ENCODE peak calls at places on chromosome 19, in four cellular contexts. One of them, this sample, is unnamed.

GRCh38 chr19:45591638-45592005 is 7.0 kb upstream of the OPA3 start:
- DNase-seq in NCI-H748 treated with DMSO at 0.1 percent for 48 hours: no peak
- DNase-seq in dorsolateral prefrontal cortex: no peak
- DNase-seq in stimulated activated CD8-positive, alpha-beta memory T cell treated with anti-CD3 and anti-CD28 coated beads, Interleukin-12 subunit alpha, Interleukin-12 subunit beta, amount 100 ng/mL, for 4 hours: no peak
- DNase-seq in this sample: no peak

GRCh38 chr19:31693131-31693700 is 344.0 kb upstream of the TSHZ3 start:
- DNase-seq in stimulated activated CD8-positive, alpha-beta memory T cell treated with anti-CD3 and anti-CD28 coated beads, Interleukin-12 subunit alpha, Interleukin-12 subunit beta, amount 100 ng/mL, for 4 hours: no peak
- DNase-seq in NCI-H748 treated with DMSO at 0.1 percent for 48 hours: no peak
- DNase-seq in dorsolateral prefrontal cortex: no peak
- DNase-seq in this sample: peak

GRCh38 chr19:47151627-47152026 is 21.0 kb downstream of the SAE1 start:
- DNase-seq in dorsolateral prefrontal cortex: no peak
- DNase-seq in stimulated activated CD8-positive, alpha-beta memory T cell treated with anti-CD3 and anti-CD28 coated beads, Interleukin-12 subunit alpha, Interleukin-12 subunit beta, amount 100 ng/mL, for 4 hours: no peak
- DNase-seq in NCI-H748 treated with DMSO at 0.1 percent for 48 hours: no peak
- DNase-seq in this sample: no peak

GRCh38 chr19:15251749-15252397 is 19.6 kb upstream of the EPHX3 start:
- DNase-seq in dorsolateral prefrontal cortex: peak
- DNase-seq in NCI-H748 treated with DMSO at 0.1 percent for 48 hours: no peak
- DNase-seq in stimulated activated CD8-positive, alpha-beta memory T cell treated with anti-CD3 and anti-CD28 coated beads, Interleukin-12 subunit alpha, Interleukin-12 subunit beta, amount 100 ng/mL, for 4 hours: no peak
- DNase-seq in this sample: peak

GRCh38 chr19:11331502-11331901 is 8.0 kb downstream of the RAB3D start:
- DNase-seq in stimulated activated CD8-positive, alpha-beta memory T cell treated with anti-CD3 and anti-CD28 coated beads, Interleukin-12 subunit alpha, Interleukin-12 subunit beta, amount 100 ng/mL, for 4 hours: no peak
- DNase-seq in dorsolateral prefrontal cortex: no peak
- DNase-seq in NCI-H748 treated with DMSO at 0.1 percent for 48 hours: no peak
- DNase-seq in this sample: no peak

GRCh38 chr19:11063434-11063833 is 25.8 kb upstream of the LDLR start:
- DNase-seq in NCI-H748 treated with DMSO at 0.1 percent for 48 hours: no peak
- DNase-seq in stimulated activated CD8-positive, alpha-beta memory T cell treated with anti-CD3 and anti-CD28 coated beads, Interleukin-12 subunit alpha, Interleukin-12 subunit beta, amount 100 ng/mL, for 4 hours: no peak
- DNase-seq in dorsolateral prefrontal cortex: no peak
- DNase-seq in this sample: no peak

GRCh38 chr19:40962460-40962961 is 28.6 kb upstream of the CYP2B6 start:
- DNase-seq in dorsolateral prefrontal cortex: no peak
- DNase-seq in stimulated activated CD8-positive, alpha-beta memory T cell treated with anti-CD3 and anti-CD28 coated beads, Interleukin-12 subunit alpha, Interleukin-12 subunit beta, amount 100 ng/mL, for 4 hours: no peak
- DNase-seq in NCI-H748 treated with DMSO at 0.1 percent for 48 hours: no peak
- DNase-seq in this sample: no peak

GRCh38 chr19:48203227-48203793 is 32.8 kb downstream of the ZSWIM9 start:
- DNase-seq in stimulated activated CD8-positive, alpha-beta memory T cell treated with anti-CD3 and anti-CD28 coated beads, Interleukin-12 subunit alpha, Interleukin-12 subunit beta, amount 100 ng/mL, for 4 hours: no peak
- DNase-seq in NCI-H748 treated with DMSO at 0.1 percent for 48 hours: no peak
- DNase-seq in dorsolateral prefrontal cortex: no peak
- DNase-seq in this sample: no peak

GRCh38 chr19:15621801-15622200 is 6.8 kb downstream of the CYP4F8 start:
- DNase-seq in dorsolateral prefrontal cortex: no peak
- DNase-seq in NCI-H748 treated with DMSO at 0.1 percent for 48 hours: no peak
- DNase-seq in stimulated activated CD8-positive, alpha-beta memory T cell treated with anti-CD3 and anti-CD28 coated beads, Interleukin-12 subunit alpha, Interleukin-12 subunit beta, amount 100 ng/mL, for 4 hours: no peak
- DNase-seq in this sample: no peak

GRCh38 chr19:46976845-46977320 is 42.8 kb upstream of the NPAS1 start:
- DNase-seq in NCI-H748 treated with DMSO at 0.1 percent for 48 hours: no peak
- DNase-seq in stimulated activated CD8-positive, alpha-beta memory T cell treated with anti-CD3 and anti-CD28 coated beads, Interleukin-12 subunit alpha, Interleukin-12 subunit beta, amount 100 ng/mL, for 4 hours: no peak
- DNase-seq in dorsolateral prefrontal cortex: no peak
- DNase-seq in this sample: no peak

GRCh38 chr19:45954132-45954531 is 19.5 kb downstream of the NOVA2 start:
- DNase-seq in dorsolateral prefrontal cortex: no peak
- DNase-seq in NCI-H748 treated with DMSO at 0.1 percent for 48 hours: peak
- DNase-seq in stimulated activated CD8-positive, alpha-beta memory T cell treated with anti-CD3 and anti-CD28 coated beads, Interleukin-12 subunit alpha, Interleukin-12 subunit beta, amount 100 ng/mL, for 4 hours: no peak
- DNase-seq in this sample: peak

GRCh38 chr19:16778796-16779411 is 50.3 kb upstream of the SIN3B start:
- DNase-seq in stimulated activated CD8-positive, alpha-beta memory T cell treated with anti-CD3 and anti-CD28 coated beads, Interleukin-12 subunit alpha, Interleukin-12 subunit beta, amount 100 ng/mL, for 4 hours: peak
- DNase-seq in NCI-H748 treated with DMSO at 0.1 percent for 48 hours: no peak
- DNase-seq in dorsolateral prefrontal cortex: peak
- DNase-seq in this sample: peak

GRCh38 chr19:18160792-18161690 is 8.1 kb downstream of the PIK3R2 start:
- DNase-seq in NCI-H748 treated with DMSO at 0.1 percent for 48 hours: no peak
- DNase-seq in dorsolateral prefrontal cortex: peak
- DNase-seq in stimulated activated CD8-positive, alpha-beta memory T cell treated with anti-CD3 and anti-CD28 coated beads, Interleukin-12 subunit alpha, Interleukin-12 subunit beta, amount 100 ng/mL, for 4 hours: peak
- DNase-seq in this sample: peak

GRCh38 chr19:4057913-4058695 is 8.6 kb downstream of the ZBTB7A start:
- DNase-seq in dorsolateral prefrontal cortex: no peak
- DNase-seq in NCI-H748 treated with DMSO at 0.1 percent for 48 hours: no peak
- DNase-seq in stimulated activated CD8-positive, alpha-beta memory T cell treated with anti-CD3 and anti-CD28 coated beads, Interleukin-12 subunit alpha, Interleukin-12 subunit beta, amount 100 ng/mL, for 4 hours: peak
- DNase-seq in this sample: peak

GRCh38 chr19:38224014-38224862 is at the start of gene DPF1:
- DNase-seq in dorsolateral prefrontal cortex: peak
- DNase-seq in NCI-H748 treated with DMSO at 0.1 percent for 48 hours: peak
- DNase-seq in stimulated activated CD8-positive, alpha-beta memory T cell treated with anti-CD3 and anti-CD28 coated beads, Interleukin-12 subunit alpha, Interleukin-12 subunit beta, amount 100 ng/mL, for 4 hours: peak
- DNase-seq in this sample: peak

GRCh38 chr19:2275588-2276428 is 6.2 kb downstream of the PEAK3 start:
- DNase-seq in dorsolateral prefrontal cortex: no peak
- DNase-seq in stimulated activated CD8-positive, alpha-beta memory T cell treated with anti-CD3 and anti-CD28 coated beads, Interleukin-12 subunit alpha, Interleukin-12 subunit beta, amount 100 ng/mL, for 4 hours: no peak
- DNase-seq in NCI-H748 treated with DMSO at 0.1 percent for 48 hours: no peak
- DNase-seq in this sample: no peak

GRCh38 chr19:38665950-38666661 is 18.7 kb downstream of the ACTN4 start:
- DNase-seq in NCI-H748 treated with DMSO at 0.1 percent for 48 hours: no peak
- DNase-seq in dorsolateral prefrontal cortex: no peak
- DNase-seq in stimulated activated CD8-positive, alpha-beta memory T cell treated with anti-CD3 and anti-CD28 coated beads, Interleukin-12 subunit alpha, Interleukin-12 subunit beta, amount 100 ng/mL, for 4 hours: no peak
- DNase-seq in this sample: no peak

GRCh38 chr19:40862785-40863184 is 12.5 kb upstream of the CYP2A6 start:
- DNase-seq in dorsolateral prefrontal cortex: no peak
- DNase-seq in NCI-H748 treated with DMSO at 0.1 percent for 48 hours: no peak
- DNase-seq in stimulated activated CD8-positive, alpha-beta memory T cell treated with anti-CD3 and anti-CD28 coated beads, Interleukin-12 subunit alpha, Interleukin-12 subunit beta, amount 100 ng/mL, for 4 hours: no peak
- DNase-seq in this sample: no peak

GRCh38 chr19:11821474-11821873 is 7.4 kb downstream of the ZNF440 start:
- DNase-seq in stimulated activated CD8-positive, alpha-beta memory T cell treated with anti-CD3 and anti-CD28 coated beads, Interleukin-12 subunit alpha, Interleukin-12 subunit beta, amount 100 ng/mL, for 4 hours: no peak
- DNase-seq in NCI-H748 treated with DMSO at 0.1 percent for 48 hours: no peak
- DNase-seq in dorsolateral prefrontal cortex: no peak
- DNase-seq in this sample: no peak

GRCh38 chr19:19388568-19389555 is 16.6 kb upstream of the GATAD2A start:
- DNase-seq in stimulated activated CD8-positive, alpha-beta memory T cell treated with anti-CD3 and anti-CD28 coated beads, Interleukin-12 subunit alpha, Interleukin-12 subunit beta, amount 100 ng/mL, for 4 hours: no peak
- DNase-seq in NCI-H748 treated with DMSO at 0.1 percent for 48 hours: no peak
- DNase-seq in dorsolateral prefrontal cortex: no peak
- DNase-seq in this sample: no peak

GRCh38 chr19:30669329-30670010 is 297.3 kb downstream of the ZNF536 start:
- DNase-seq in dorsolateral prefrontal cortex: peak
- DNase-seq in NCI-H748 treated with DMSO at 0.1 percent for 48 hours: peak
- DNase-seq in stimulated activated CD8-positive, alpha-beta memory T cell treated with anti-CD3 and anti-CD28 coated beads, Interleukin-12 subunit alpha, Interleukin-12 subunit beta, amount 100 ng/mL, for 4 hours: no peak
- DNase-seq in this sample: peak

GRCh38 chr19:38658462-38659306 is 11.2 kb downstream of the ACTN4 start:
- DNase-seq in NCI-H748 treated with DMSO at 0.1 percent for 48 hours: no peak
- DNase-seq in stimulated activated CD8-positive, alpha-beta memory T cell treated with anti-CD3 and anti-CD28 coated beads, Interleukin-12 subunit alpha, Interleukin-12 subunit beta, amount 100 ng/mL, for 4 hours: no peak
- DNase-seq in dorsolateral prefrontal cortex: no peak
- DNase-seq in this sample: no peak

GRCh38 chr19:11165486-11166030 is 10.0 kb upstream of the SPC24 start:
- DNase-seq in NCI-H748 treated with DMSO at 0.1 percent for 48 hours: no peak
- DNase-seq in stimulated activated CD8-positive, alpha-beta memory T cell treated with anti-CD3 and anti-CD28 coated beads, Interleukin-12 subunit alpha, Interleukin-12 subunit beta, amount 100 ng/mL, for 4 hours: no peak
- DNase-seq in dorsolateral prefrontal cortex: no peak
- DNase-seq in this sample: no peak

GRCh38 chr19:39411006-39411831 is 1.2 kb upstream of the PLEKHG2 start:
- DNase-seq in dorsolateral prefrontal cortex: no peak
- DNase-seq in NCI-H748 treated with DMSO at 0.1 percent for 48 hours: no peak
- DNase-seq in stimulated activated CD8-positive, alpha-beta memory T cell treated with anti-CD3 and anti-CD28 coated beads, Interleukin-12 subunit alpha, Interleukin-12 subunit beta, amount 100 ng/mL, for 4 hours: no peak
- DNase-seq in this sample: no peak

GRCh38 chr19:2549701-2550191 is 73.8 kb downstream of the GADD45B start:
- DNase-seq in NCI-H748 treated with DMSO at 0.1 percent for 48 hours: no peak
- DNase-seq in stimulated activated CD8-positive, alpha-beta memory T cell treated with anti-CD3 and anti-CD28 coated beads, Interleukin-12 subunit alpha, Interleukin-12 subunit beta, amount 100 ng/mL, for 4 hours: no peak
- DNase-seq in dorsolateral prefrontal cortex: no peak
- DNase-seq in this sample: no peak

GRCh38 chr19:46213806-46214205 is 15.7 kb upstream of the IGFL1 start:
- DNase-seq in dorsolateral prefrontal cortex: no peak
- DNase-seq in stimulated activated CD8-positive, alpha-beta memory T cell treated with anti-CD3 and anti-CD28 coated beads, Interleukin-12 subunit alpha, Interleukin-12 subunit beta, amount 100 ng/mL, for 4 hours: no peak
- DNase-seq in NCI-H748 treated with DMSO at 0.1 percent for 48 hours: no peak
- DNase-seq in this sample: no peak

GRCh38 chr19:47805313-47805712 is 962 bp upstream of the TPRX1 start:
- DNase-seq in stimulated activated CD8-positive, alpha-beta memory T cell treated with anti-CD3 and anti-CD28 coated beads, Interleukin-12 subunit alpha, Interleukin-12 subunit beta, amount 100 ng/mL, for 4 hours: no peak
- DNase-seq in NCI-H748 treated with DMSO at 0.1 percent for 48 hours: no peak
- DNase-seq in dorsolateral prefrontal cortex: no peak
- DNase-seq in this sample: peak

GRCh38 chr19:35316560-35316959 is 12.4 kb upstream of the CD22 start:
- DNase-seq in NCI-H748 treated with DMSO at 0.1 percent for 48 hours: no peak
- DNase-seq in dorsolateral prefrontal cortex: no peak
- DNase-seq in stimulated activated CD8-positive, alpha-beta memory T cell treated with anti-CD3 and anti-CD28 coated beads, Interleukin-12 subunit alpha, Interleukin-12 subunit beta, amount 100 ng/mL, for 4 hours: no peak
- DNase-seq in this sample: no peak

GRCh38 chr19:13764821-13765394 is 586 bp downstream of the MRI1 start:
- DNase-seq in dorsolateral prefrontal cortex: peak
- DNase-seq in stimulated activated CD8-positive, alpha-beta memory T cell treated with anti-CD3 and anti-CD28 coated beads, Interleukin-12 subunit alpha, Interleukin-12 subunit beta, amount 100 ng/mL, for 4 hours: no peak
- DNase-seq in NCI-H748 treated with DMSO at 0.1 percent for 48 hours: no peak
- DNase-seq in this sample: peak

GRCh38 chr19:1650627-1651009 is 1.8 kb downstream of the TCF3 start:
- DNase-seq in stimulated activated CD8-positive, alpha-beta memory T cell treated with anti-CD3 and anti-CD28 coated beads, Interleukin-12 subunit alpha, Interleukin-12 subunit beta, amount 100 ng/mL, for 4 hours: no peak
- DNase-seq in dorsolateral prefrontal cortex: no peak
- DNase-seq in NCI-H748 treated with DMSO at 0.1 percent for 48 hours: no peak
- DNase-seq in this sample: peak

This sample was measured in NCI-H82.